ENCODE peak calls at places on chromosomes 2 and 18, in eight cellular contexts. N is HCT116, U is GM12878, G is endothelial cell of umbilical vein, I is spleen, K is stomach, S is upper lobe of left lung, Z is K562. J is an unnamed sample.

GRCh38 chr18:28823506-28824182 is 646.7 kb upstream of the CDH2 start:
- DNase-seq in N (no peak), U (no peak), G (no peak), I (peak; percentile 38), K (no peak), S (peak; percentile 4), Z (no peak), J (no peak)

GRCh38 chr18:51025512-51025911 is 4.5 kb upstream of the SMAD4 start:
- DNase-seq in N (no peak), U (no peak), G (no peak), I (no peak), K (no peak), S (no peak), Z (no peak), J (no peak)

GRCh38 chr18:34801769-34802168 is 91.7 kb downstream of the DTNA start:
- DNase-seq in N (no peak), U (no peak), G (no peak), I (no peak), K (no peak), S (no peak), Z (no peak), J (no peak)

GRCh38 chr2:61926921-61927477 is 21.5 kb downstream of the COMMD1 start:
- DNase-seq in N (no peak), U (no peak), G (no peak), I (no peak), K (no peak), S (no peak), Z (no peak), J (no peak)

GRCh38 chr18:68172842-68173549 is 541.9 kb downstream of the TMX3 start:
- DNase-seq in N (no peak), U (no peak), G (no peak), I (no peak), K (no peak), S (no peak), Z (no peak), J (no peak)

GRCh38 chr2:142754182-142754581 is 123.3 kb upstream of the KYNU start:
- DNase-seq in N (no peak), U (no peak), G (peak; percentile 45), I (no peak), K (no peak), S (no peak), Z (no peak), J (no peak)

GRCh38 chr2:49643149-49643548 is 488.8 kb upstream of the FSHR start:
- DNase-seq in N (no peak), U (no peak), G (no peak), I (no peak), K (no peak), S (no peak), Z (no peak), J (no peak)

GRCh38 chr2:114218368-114218767 is 224.1 kb upstream of the DPP10 start:
- DNase-seq in N (no peak), U (no peak), G (no peak), I (no peak), K (no peak), S (no peak), Z (no peak), J (no peak)

GRCh38 chr18:12432196-12432595 is 24.5 kb downstream of the PRELID3A start:
- DNase-seq in N (no peak), U (no peak), G (no peak), I (peak; percentile 59), K (no peak), S (no peak), Z (no peak), J (no peak)

GRCh38 chr2:173145454-173145853 is 69.8 kb downstream of the MAP3K20 start:
- DNase-seq in N (no peak), U (no peak), G (no peak), I (no peak), K (no peak), S (no peak), Z (no peak), J (no peak)

DNA sequence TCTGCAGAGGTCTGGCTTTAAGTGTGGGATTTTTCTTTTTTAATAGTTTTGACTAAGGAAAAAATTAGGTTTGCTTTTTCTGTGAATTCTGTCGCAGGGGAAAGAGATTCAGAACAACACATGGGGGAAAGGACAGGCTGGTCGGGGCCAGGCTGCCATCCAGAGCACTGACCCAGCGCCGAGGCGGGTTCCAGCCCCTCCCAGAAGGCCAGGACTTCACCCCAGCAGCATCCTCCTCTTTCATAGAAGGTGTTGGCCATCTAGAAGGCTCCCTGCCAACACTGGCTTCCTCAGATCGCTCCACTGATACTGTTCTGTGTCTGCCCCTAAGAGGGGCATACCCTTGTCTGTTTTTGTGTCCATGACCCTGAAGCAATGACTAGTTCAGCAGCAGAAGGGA is 144.5 kb downstream of the HDAC4 start:
- DNase-seq in N (no peak), U (no peak), G (no peak), I (peak; percentile 69), K (peak; percentile 22), S (no peak), Z (no peak), J (no peak)
- H3K27ac ChIP-seq in N (no peak overlapping the region), U (no peak overlapping the region), G (no peak overlapping the region), I (peak overlapping the region; percentile 7), K (no peak overlapping the region), S (no peak overlapping the region), Z (no peak overlapping the region), J (no peak overlapping the region)

GRCh38 chr18:59512025-59512710 is 153.1 kb upstream of the LMAN1 start:
- DNase-seq in N (no peak), U (no peak), G (no peak), I (no peak), K (no peak), S (no peak), Z (no peak), J (no peak)

GRCh38 chr18:59516356-59517155 is 157.5 kb upstream of the LMAN1 start:
- DNase-seq in N (no peak), U (no peak), G (peak; percentile 91), I (no peak), K (no peak), S (no peak), Z (peak; percentile 54), J (no peak)

GRCh38 chr18:59517446-59518171 is 158.5 kb upstream of the LMAN1 start:
- DNase-seq in N (no peak), U (no peak), G (peak; percentile 21), I (no peak), K (no peak), S (no peak), Z (no peak), J (no peak)

GRCh38 chr18:59514193-59514592 is 155.1 kb upstream of the LMAN1 start:
- DNase-seq in N (no peak), U (no peak), G (peak; percentile 87), I (no peak), K (no peak), S (no peak), Z (no peak), J (no peak)

GRCh38 chr18:59515147-59515546 is 156.1 kb upstream of the LMAN1 start:
- DNase-seq in N (no peak), U (no peak), G (no peak), I (no peak), K (no peak), S (no peak), Z (no peak), J (no peak)
- TF ChIP-seq POLR2AphosphoS5 in N (no peak), U (no peak), G (no peak), I (no peak), K (no peak), S (no peak), Z (no peak), J (no peak)

GRCh38 chr2:148020036-148020357 is 540 bp downstream of the ORC4 start:
- DNase-seq in N (no peak), U (no peak), G (no peak), I (no peak), K (no peak), S (no peak), Z (no peak), J (no peak)

GRCh38 chr2:148021059-148021985 is at the start of gene MBD5:
- DNase-seq in N (no peak), U (peak; percentile 45), G (peak; percentile 67), I (peak; percentile 88), K (peak; percentile 37), S (peak; percentile 23), Z (peak; percentile 29), J (peak; percentile 14)

GRCh38 chr2:148022351-148022750 is 1.5 kb downstream of the MBD5 start:
- DNase-seq in N (no peak), U (no peak), G (peak; percentile 18), I (no peak), K (no peak), S (no peak), Z (no peak), J (no peak)

GRCh38 chr2:148022882-148023281 is 2.0 kb downstream of the MBD5 start:
- DNase-seq in N (no peak), U (no peak), G (no peak), I (no peak), K (no peak), S (no peak), Z (no peak), J (no peak)

GRCh38 chr2:148020358-148021058 is at the start of gene ORC4:
- DNase-seq in N (peak; percentile 98), U (peak; percentile 99), G (peak; percentile 100), I (peak; percentile 99), K (peak; percentile 99), S (peak; percentile 92), Z (peak; percentile 93), J (peak; percentile 100)
- TF ChIP-seq POLR2A in N (peak; percentile 73), U (peak; percentile 90), G (no peak), I (no peak), K (peak; percentile 49), S (peak; percentile 73), Z (peak; percentile 90), J (peak; percentile 74)

GRCh38 chr2:96625571-96626552 is 12.2 kb downstream of the KANSL3 start:
- DNase-seq in N (no peak), U (no peak), G (peak; percentile 57), I (no peak), K (no peak), S (no peak), Z (no peak), J (no peak)
- H3K27ac ChIP-seq in N (no peak overlapping the region), U (no peak overlapping the region), G (peak overlapping the region; percentile 70), I (peak overlapping the region; percentile 66), K (no peak overlapping the region), S (peak overlapping the region; percentile 55), Z (no peak overlapping the region), J (peak overlapping the region; percentile 41)

J was measured in prostate gland.